ENCODE peak calls at places on chromosomes 6 and 20, in six cellular contexts. G is Panc1, T is prostate gland, K is GM12878, U is spleen, D is GM12891. B is an unnamed sample.

GRCh38 chr6:90083891-90084290 is 189.6 kb downstream of the GJA10 start:
- DNase-seq in D (no peak), K (peak; percentile 19), G (no peak), U (peak; percentile 72), T (no peak), B (no peak)

GRCh38 chr6:106825156-106825555 is 149.4 kb downstream of the CD24 start:
- DNase-seq in T (no peak), U (no peak), D (no peak), K (no peak), G (no peak), B (no peak)

GRCh38 chr20:20037960-20038359 is 14.3 kb downstream of the CRNKL1 start:
- DNase-seq in G (no peak), U (no peak), K (no peak), T (no peak), D (no peak), B (peak; percentile 82)

GRCh38 chr6:157123245-157123644 is 200.1 kb downstream of the TMEM242 start:
- DNase-seq in D (no peak), G (no peak), U (no peak), T (no peak), K (no peak), B (no peak)

GRCh38 chr6:39339557-39340555 is 17.4 kb upstream of the KCNK16 start:
- DNase-seq in D (no peak), U (peak; percentile 66), K (no peak), G (no peak), T (no peak), B (no peak)

GRCh38 chr20:25376886-25377285 is 13.7 kb downstream of the ABHD12 start:
- DNase-seq in U (no peak), G (no peak), T (no peak), D (no peak), K (no peak), B (no peak)

GRCh38 chr6:162854228-162854627 is 126.5 kb downstream of the PACRG start:
- DNase-seq in D (no peak), T (no peak), K (no peak), U (no peak), G (no peak), B (no peak)

GRCh38 chr6:43702522-43703440 is 15.2 kb upstream of the MRPS18A start:
- DNase-seq in T (no peak), D (no peak), U (peak; percentile 87), G (no peak), K (no peak), B (peak; percentile 91)

GRCh38 chr6:74404366-74404765 is 708.4 kb downstream of the CD109 start:
- DNase-seq in T (no peak), D (no peak), G (no peak), U (no peak), K (no peak), B (no peak)

GRCh38 chr20:49586967-49587587 is 19.1 kb upstream of the PTGIS start:
- DNase-seq in U (no peak), G (no peak), K (no peak), D (no peak), T (no peak), B (peak; percentile 72)
- TF ChIP-seq POLR2AphosphoS5 in U (no peak), G (no peak), K (no peak), D (no peak), T (no peak), B (no peak)

DNA sequence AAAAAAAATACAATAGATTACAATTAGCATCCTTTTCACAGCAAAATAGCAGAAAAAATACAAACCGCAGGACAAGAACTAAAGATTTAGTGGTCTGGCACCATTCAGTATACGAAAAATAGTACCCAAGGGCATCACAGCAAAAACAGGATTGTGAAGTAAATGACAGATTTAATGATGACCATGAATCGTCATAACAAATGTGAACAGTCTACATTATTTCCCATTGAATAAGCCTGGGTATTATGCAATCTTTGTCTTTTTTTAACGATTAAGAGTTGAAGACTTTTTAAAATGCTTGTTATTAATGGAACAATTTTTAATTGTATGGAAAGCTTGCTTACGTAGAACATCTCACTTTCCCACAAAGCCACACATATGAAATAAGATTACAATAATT is 432.8 kb downstream of the PKHD1 start:
- DNase-seq in K (no peak), T (no peak), U (no peak), D (no peak), G (no peak), B (no peak)
- TF ChIP-seq POLR2AphosphoS5 in K (no peak), T (no peak), U (no peak), D (no peak), G (no peak), B (no peak)

DNA sequence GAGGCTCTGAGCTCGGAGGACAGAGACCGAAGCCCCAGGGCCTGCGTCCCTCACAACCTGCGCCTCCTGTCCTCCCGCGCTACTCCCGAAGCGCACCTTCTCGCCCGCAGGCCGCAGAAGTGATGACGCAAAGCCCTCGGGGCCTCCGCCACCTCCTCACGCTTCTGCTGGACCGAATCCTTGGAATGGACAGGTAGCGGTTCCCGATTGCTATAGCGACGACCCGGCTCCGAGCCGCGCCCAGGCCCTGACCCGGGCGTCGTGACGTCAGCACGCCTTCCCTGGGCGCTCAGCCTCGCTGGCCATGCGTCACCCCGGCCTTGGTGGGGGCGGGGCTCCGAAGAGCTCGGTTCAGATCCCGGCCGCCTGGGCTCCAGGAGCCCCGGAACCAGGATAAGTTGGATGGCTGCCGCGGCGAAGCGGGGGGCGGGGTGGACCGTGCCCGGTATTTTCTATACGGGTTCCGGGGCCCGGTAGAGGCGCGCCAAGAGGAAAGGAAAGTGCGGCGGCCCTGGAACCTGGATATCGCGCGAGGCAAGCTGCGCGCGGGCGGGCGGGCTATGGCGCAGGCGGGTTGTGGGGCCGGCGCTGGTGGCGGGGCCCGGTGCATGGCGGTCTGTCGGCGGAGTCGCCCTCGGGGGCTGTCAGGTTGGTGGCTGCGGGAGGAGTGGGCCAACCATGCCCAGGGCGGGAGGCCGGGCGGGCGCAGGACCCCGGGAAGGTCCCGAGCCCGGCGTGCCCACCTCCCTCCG is at the start of gene ZNF76:
- DNase-seq in K (peak; percentile 63), T (peak; percentile 97), D (peak; percentile 94), U (peak; percentile 98), G (peak; percentile 72), B (peak; percentile 93)
- TF ChIP-seq POLR2AphosphoS5 in K (peak; percentile 68), T (peak; percentile 97), D (no peak), U (peak; percentile 91), G (peak; percentile 81), B (peak; percentile 30)

GRCh38 chr20:53844259-53844658 is 226.1 kb downstream of the BCAS1 start:
- DNase-seq in T (no peak), U (no peak), G (no peak), D (no peak), K (no peak), B (no peak)

GRCh38 chr20:53841741-53842140 is 228.7 kb downstream of the BCAS1 start:
- DNase-seq in T (no peak), D (no peak), K (no peak), U (no peak), G (no peak), B (no peak)

GRCh38 chr20:53842301-53843099 is 227.9 kb downstream of the BCAS1 start:
- DNase-seq in D (no peak), T (no peak), U (no peak), G (no peak), K (peak; percentile 54), B (no peak)

GRCh38 chr20:53845980-53846379 is 224.4 kb downstream of the BCAS1 start:
- DNase-seq in U (no peak), K (no peak), T (no peak), G (no peak), D (no peak), B (no peak)

GRCh38 chr20:53843645-53844044 is 226.7 kb downstream of the BCAS1 start:
- DNase-seq in G (no peak), K (no peak), U (no peak), T (no peak), D (no peak), B (no peak)
- TF ChIP-seq POLR2AphosphoS5 in G (no peak), K (no peak), U (no peak), T (no peak), D (no peak), B (no peak)

B was measured in endothelial cell of umbilical vein.